ENCODE peak calls at places on chromosomes 16 and 17, in five cellular contexts. W is lung, I is Panc1, P is cardiac muscle cell, U is AG10803. C is an unnamed sample.

GRCh38 chr17:31416503-31416923 is 25.0 kb downstream of the RAB11FIP4 start:
- DNase-seq in W (no peak), I (no peak), P (peak), U (no peak), C (no peak)

GRCh38 chr17:37691807-37692206 is 48.6 kb upstream of the DDX52 start:
- DNase-seq in W (no peak), I (no peak), P (no peak), U (no peak), C (no peak)

GRCh38 chr17:73261952-73262675 is 434 bp upstream of the CPSF4L start:
- DNase-seq in W (no peak), I (no peak), P (no peak), U (no peak), C (no peak)

GRCh38 chr17:59838196-59838911 is 54.4 kb downstream of the TUBD1 start:
- DNase-seq in W (peak), I (no peak), P (no peak), U (peak), C (peak)

GRCh38 chr17:39400547-39401411 is 647 bp downstream of the FBXL20 start:
- DNase-seq in W (no peak), I (no peak), P (no peak), U (peak), C (peak)

GRCh38 chr17:66842505-66842904 is 7.6 kb downstream of the CACNG5 start:
- DNase-seq in W (no peak), I (no peak), P (no peak), U (no peak), C (no peak)

GRCh38 chr17:16875662-16876061 is 96.3 kb downstream of the TNFRSF13B start:
- DNase-seq in W (no peak), I (no peak), P (no peak), U (no peak), C (no peak)

GRCh38 chr17:44400226-44400847 is 10.9 kb upstream of the ITGA2B start:
- DNase-seq in W (no peak), I (no peak), P (peak), U (peak), C (peak)

GRCh38 chr17:29178750-29179231 is 1.4 kb downstream of the MYO18A start:
- DNase-seq in W (no peak), I (no peak), P (no peak), U (no peak), C (no peak)

GRCh38 chr17:44934745-44935105 is 12.8 kb downstream of the KIF18B start:
- DNase-seq in W (no peak), I (no peak), P (no peak), U (no peak), C (no peak)

GRCh38 chr17:7845359-7846062 is 9.4 kb upstream of the TMEM88 start:
- DNase-seq in W (no peak), I (no peak), P (no peak), U (no peak), C (no peak)

GRCh38 chr17:10198509-10199249 is at the start of gene GAS7:
- DNase-seq in W (no peak), I (no peak), P (peak), U (no peak), C (no peak)

GRCh38 chr17:39916918-39917317 is 1.5 kb downstream of the GSDMB start:
- DNase-seq in W (no peak), I (no peak), P (no peak), U (peak), C (no peak)

GRCh38 chr16:72856797-72857196 is 191.1 kb downstream of the ZFHX3 start:
- DNase-seq in W (no peak), I (no peak), P (no peak), U (no peak), C (no peak)

GRCh38 chr16:66869424-66869823 is 10.9 kb upstream of the PDP2 start:
- DNase-seq in W (no peak), I (no peak), P (no peak), U (no peak), C (no peak)

GRCh38 chr17:50768348-50768761 is 1.0 kb upstream of the ANKRD40CL start:
- DNase-seq in W (peak), I (no peak), P (no peak), U (no peak), C (no peak)

GRCh38 chr16:69435977-69436729 is 11.7 kb downstream of the CYB5B start:
- DNase-seq in W (no peak), I (no peak), P (peak), U (no peak), C (no peak)

GRCh38 chr16:77169650-77170236 is 21.2 kb upstream of the MON1B start:
- DNase-seq in W (peak), I (no peak), P (peak), U (peak), C (peak)

GRCh38 chr17:2369039-2369438 is 31.7 kb downstream of the SGSM2 start:
- DNase-seq in W (no peak), I (no peak), P (no peak), U (no peak), C (no peak)

GRCh38 chr16:12930881-12931280 is 29.5 kb downstream of the SHISA9 start:
- DNase-seq in W (no peak), I (no peak), P (no peak), U (no peak), C (no peak)

GRCh38 chr17:42132941-42133340 is 10.3 kb downstream of the HSPB9 start:
- DNase-seq in W (peak), I (no peak), P (no peak), U (peak), C (peak)

GRCh38 chr16:22235839-22236745 is 30.0 kb downstream of the EEF2K start:
- DNase-seq in W (no peak), I (no peak), P (no peak), U (peak), C (no peak)

GRCh38 chr16:17277981-17278381 is 192.8 kb downstream of the XYLT1 start:
- DNase-seq in W (no peak), I (no peak), P (peak), U (no peak), C (no peak)
- TF ChIP-seq CTCF in W (no peak), I (peak), P (peak), U (peak), C (peak)

GRCh38 chr16:89070590-89070989 is 23.1 kb upstream of the ACSF3 start:
- DNase-seq in W (no peak), I (no peak), P (no peak), U (no peak), C (no peak)

GRCh38 chr16:89072216-89073130 is 21.2 kb upstream of the ACSF3 start:
- DNase-seq in W (no peak), I (no peak), P (peak), U (peak), C (no peak)

GRCh38 chr16:89069920-89070319 is 23.7 kb upstream of the ACSF3 start:
- DNase-seq in W (no peak), I (no peak), P (no peak), U (no peak), C (no peak)

GRCh38 chr16:89073346-89074221 is 20.1 kb upstream of the ACSF3 start:
- DNase-seq in W (no peak), I (no peak), P (no peak), U (no peak), C (no peak)

DNA sequence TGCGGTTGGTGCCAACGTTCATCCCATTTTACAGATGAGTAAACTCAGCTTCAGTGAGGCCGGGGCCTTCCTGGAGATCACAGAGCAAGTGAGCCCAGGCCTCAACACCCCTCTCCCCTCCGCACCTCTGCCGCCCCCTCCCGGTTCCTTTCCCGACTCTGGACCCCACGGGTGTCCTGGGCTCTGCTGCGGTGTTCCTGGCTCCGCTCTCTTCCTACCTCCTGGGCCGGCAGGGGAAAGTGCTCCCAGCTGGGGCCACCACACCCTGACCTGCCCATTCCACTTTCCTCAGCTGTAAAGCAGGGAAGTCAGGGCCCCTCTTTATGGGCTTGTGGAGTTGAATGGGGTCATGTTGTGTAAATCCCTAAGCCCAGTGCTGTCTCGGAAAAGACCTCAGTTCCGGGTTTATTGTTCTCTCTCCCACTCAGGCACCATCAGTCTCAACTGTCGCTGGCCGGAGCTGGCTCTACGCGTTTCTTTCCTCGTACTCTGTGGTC is 21.9 kb upstream of the ACSF3 start:
- DNase-seq in W (no peak), I (no peak), P (no peak), U (no peak), C (no peak)
- TF ChIP-seq CTCF in W (no peak), I (no peak), P (no peak), U (no peak), C (no peak)

DNA sequence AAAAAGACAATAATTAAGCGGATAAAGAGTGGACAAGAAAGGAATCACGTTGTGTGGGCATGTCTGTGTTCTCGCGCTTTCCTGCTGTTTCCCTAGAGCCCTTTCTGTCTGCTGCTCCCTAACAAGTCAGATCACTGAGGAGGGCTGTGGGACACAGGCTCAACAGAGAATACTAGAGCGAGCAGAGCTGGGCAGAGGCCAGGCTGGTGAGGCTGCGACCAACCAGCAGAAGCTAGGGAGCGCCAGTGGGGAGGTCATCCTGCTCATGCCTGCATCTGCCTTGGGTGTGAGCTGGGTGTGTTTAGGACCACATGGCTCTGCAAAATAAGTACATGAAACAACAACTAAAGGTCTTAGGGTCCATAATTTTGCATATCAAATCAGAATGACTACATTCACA is 11.5 kb upstream of the FOXJ1 start:
- DNase-seq in W (no peak), I (no peak), P (no peak), U (no peak), C (no peak)
- TF ChIP-seq CTCF in W (no peak), I (no peak), P (no peak), U (no peak), C (no peak)

GRCh38 chr16:74031551-74031950 is 265.1 kb upstream of the PSMD7 start:
- DNase-seq in W (no peak), I (no peak), P (no peak), U (no peak), C (no peak)

GRCh38 chr16:74030000-74030399 is 266.6 kb upstream of the PSMD7 start:
- DNase-seq in W (no peak), I (no peak), P (no peak), U (no peak), C (no peak)

GRCh38 chr16:74029122-74029805 is 267.4 kb upstream of the PSMD7 start:
- DNase-seq in W (no peak), I (no peak), P (no peak), U (no peak), C (no peak)

GRCh38 chr16:74035816-74036215 is 260.8 kb upstream of the PSMD7 start:
- DNase-seq in W (no peak), I (no peak), P (peak), U (peak), C (no peak)

GRCh38 chr16:74034862-74035261 is 261.8 kb upstream of the PSMD7 start:
- DNase-seq in W (no peak), I (peak), P (peak), U (peak), C (peak)
- TF ChIP-seq CTCF in W (no peak), I (peak), P (peak), U (peak), C (peak)

DNA sequence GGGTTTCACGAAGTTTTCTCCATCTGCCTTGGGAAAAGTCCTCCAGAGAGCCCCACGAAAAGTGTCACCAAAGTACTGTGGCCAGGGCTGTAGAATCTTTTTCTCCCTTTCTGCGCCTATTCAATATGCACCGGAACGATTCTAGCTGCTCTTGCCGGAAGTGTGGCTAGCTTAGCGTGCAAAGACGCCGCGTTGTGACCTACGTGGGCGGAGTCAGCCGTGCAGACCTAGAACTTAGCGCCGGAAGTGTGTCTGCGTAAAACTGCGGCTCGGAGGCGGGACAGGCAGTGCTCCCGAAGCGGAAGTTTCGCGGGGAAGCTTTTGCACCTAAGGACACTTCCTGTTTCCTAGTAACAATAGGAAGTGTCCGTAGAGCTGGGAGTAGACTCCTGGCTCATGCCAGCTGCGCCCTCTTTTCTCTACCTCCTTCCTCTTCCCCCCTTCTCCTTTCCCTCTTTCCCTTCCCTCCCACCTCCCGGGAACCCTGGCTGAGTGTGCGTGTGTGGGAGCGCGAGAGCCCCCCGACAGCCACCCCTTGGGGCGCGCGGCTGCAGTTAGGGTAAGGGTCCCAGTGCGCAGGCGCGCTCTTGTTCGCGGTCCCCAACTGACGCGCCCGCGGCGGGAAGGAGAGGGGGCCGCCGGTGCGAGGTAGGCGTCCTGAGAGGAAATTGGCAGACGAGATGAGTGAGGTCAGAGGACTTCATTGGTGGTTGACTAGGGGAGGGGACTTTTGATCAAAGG is at the start of the genes ZNF646 and ZNF668:
- DNase-seq in W (peak), I (peak), P (peak), U (peak), C (peak)
- TF ChIP-seq CTCF in W (no peak), I (no peak), P (no peak), U (no peak), C (no peak)

DNA sequence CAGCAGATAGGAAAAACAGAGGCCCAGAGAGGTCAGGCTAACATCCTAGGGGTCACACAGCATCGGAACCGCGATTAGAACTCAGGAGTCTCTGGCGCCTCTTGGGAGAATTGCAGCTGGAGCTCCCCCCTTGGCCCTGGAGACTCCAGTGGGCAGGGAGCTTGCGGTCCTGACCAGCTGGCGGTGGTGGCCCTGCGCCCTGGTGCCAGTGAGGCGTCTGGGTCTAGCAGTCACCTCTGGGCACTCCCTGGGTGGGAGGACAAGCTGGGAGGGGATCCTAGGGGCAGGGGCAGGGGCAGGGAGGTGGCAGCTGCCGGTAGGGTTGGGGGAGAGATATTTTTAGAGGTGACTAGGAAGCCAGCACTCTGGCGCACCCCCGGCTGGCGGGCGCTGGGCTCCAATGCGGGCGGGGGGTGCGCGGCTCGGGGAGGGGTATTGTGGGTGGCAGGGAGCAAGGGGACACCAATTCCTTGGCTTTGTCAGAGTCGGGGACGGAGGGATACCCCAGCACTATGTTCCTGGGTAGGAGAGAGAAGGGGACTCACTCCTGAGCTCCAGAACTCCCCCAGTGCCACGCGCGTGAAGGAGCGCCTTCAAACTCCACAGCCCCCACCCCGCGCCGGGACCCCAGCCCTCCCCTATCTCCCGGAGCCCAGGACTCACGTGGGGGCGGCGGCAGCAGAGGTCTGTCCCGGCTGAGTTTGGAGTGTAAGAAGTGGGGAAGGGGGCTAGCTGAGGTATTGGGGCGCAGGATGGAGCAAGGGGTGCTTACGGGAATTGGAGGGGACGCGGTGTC is 584 bp downstream of the PHOSPHO1 start:
- DNase-seq in W (no peak), I (no peak), P (no peak), U (no peak), C (no peak)
- TF ChIP-seq CTCF in W (no peak), I (no peak), P (no peak), U (no peak), C (no peak)

GRCh38 chr16:1345087-1345486 is 6.6 kb downstream of the TSR3 start:
- DNase-seq in W (no peak), I (no peak), P (no peak), U (no peak), C (no peak)

GRCh38 chr16:1347286-1347855 is 4.3 kb downstream of the TSR3 start:
- DNase-seq in W (no peak), I (no peak), P (no peak), U (no peak), C (no peak)

GRCh38 chr16:1347962-1348361 is 3.7 kb downstream of the TSR3 start:
- DNase-seq in W (no peak), I (no peak), P (no peak), U (no peak), C (no peak)

GRCh38 chr16:1345651-1346421 is 5.8 kb downstream of the TSR3 start:
- DNase-seq in W (no peak), I (no peak), P (no peak), U (no peak), C (no peak)

GRCh38 chr16:1346422-1347285 is 5.0 kb downstream of the TSR3 start:
- DNase-seq in W (no peak), I (no peak), P (no peak), U (no peak), C (no peak)
- TF ChIP-seq CTCF in W (no peak), I (peak), P (no peak), U (no peak), C (no peak)

C was measured in astrocyte of the spinal cord.